ENCODE peak calls at places on chromosome 11, in ten cellular contexts. I is LoVo; L is activated CD8-positive, alpha-beta memory T cell treated with anti-CD3 and anti-CD28 coated beads, Interleukin-2, amount 50 U/mL, for 48 hours; R is stimulated activated naive CD4-positive, alpha-beta T cell treated with Interleukin-2 at 50 U/mL for 16 hours; V is RWPE1; U is epithelial cell of prostate; J is DMS153; P is activated CD4-positive, alpha-beta T cell treated with anti-CD3 and anti-CD28 coated beads, Interleukin-2, amount 50 U/mL, for 4 hours; B is kidney epithelial cell; C is ELR. K is an unnamed sample.

GRCh38 chr11:47185305-47186075 is 744 bp downstream of the PACSIN3 start:
- DNase-seq in I (peak), L (no peak), R (no peak), V (peak), U (no peak), J (no peak), P (no peak), B (no peak), C (peak), K (no peak)

GRCh38 chr11:66470015-66470414 is 3.3 kb downstream of the PELI3 start:
- DNase-seq in I (no peak), L (no peak), R (no peak), V (no peak), U (no peak), J (no peak), P (no peak), B (no peak), C (no peak), K (no peak)

GRCh38 chr11:69700278-69701140 is 3.3 kb downstream of the FGF19 start:
- DNase-seq in I (no peak), L (no peak), R (no peak), V (no peak), U (no peak), J (peak), P (no peak), B (no peak), C (peak), K (no peak)

GRCh38 chr11:116421529-116422185 is 351.1 kb downstream of the BUD13 start:
- DNase-seq in I (no peak), L (no peak), R (no peak), V (no peak), U (no peak), J (peak), P (no peak), B (no peak), C (no peak), K (no peak)

GRCh38 chr11:130478881-130479280 is 30.4 kb downstream of the ADAMTS15 start:
- DNase-seq in I (no peak), L (no peak), R (no peak), V (no peak), U (no peak), J (no peak), P (no peak), B (no peak), C (peak), K (no peak)

GRCh38 chr11:18697581-18697980 is 998 bp upstream of the TMEM86A start:
- DNase-seq in I (no peak), L (no peak), R (no peak), V (no peak), U (no peak), J (no peak), P (no peak), B (no peak), C (peak), K (no peak)

GRCh38 chr11:58640386-58641023 is 18.0 kb downstream of the CNTF start:
- DNase-seq in I (no peak), L (no peak), R (no peak), V (no peak), U (no peak), J (no peak), P (no peak), B (no peak), C (no peak), K (no peak)

GRCh38 chr11:44607324-44607962 is 42.0 kb downstream of the CD82 start:
- DNase-seq in I (no peak), L (no peak), R (peak), V (no peak), U (peak), J (no peak), P (peak), B (peak), C (peak), K (no peak)

GRCh38 chr11:2210366-2211112 is 38.9 kb upstream of the TH start:
- DNase-seq in I (no peak), L (no peak), R (no peak), V (no peak), U (no peak), J (no peak), P (no peak), B (no peak), C (no peak), K (no peak)

GRCh38 chr11:74680035-74680671 is 51.1 kb downstream of the CHRDL2 start:
- DNase-seq in I (no peak), L (peak), R (no peak), V (no peak), U (no peak), J (no peak), P (no peak), B (no peak), C (no peak), K (no peak)

GRCh38 chr11:61384271-61385242 is 7.8 kb upstream of the TMEM216 start:
- DNase-seq in I (no peak), L (no peak), R (no peak), V (no peak), U (no peak), J (no peak), P (no peak), B (no peak), C (peak), K (no peak)

GRCh38 chr11:10528121-10528520 is 12.9 kb downstream of the RNF141 start:
- DNase-seq in I (peak), L (no peak), R (no peak), V (no peak), U (no peak), J (no peak), P (no peak), B (no peak), C (no peak), K (no peak)

GRCh38 chr11:126696976-126697375 is 303.6 kb downstream of the KIRREL3 start:
- DNase-seq in I (no peak), L (no peak), R (no peak), V (no peak), U (no peak), J (no peak), P (no peak), B (no peak), C (peak), K (no peak)

GRCh38 chr11:120431633-120432032 is 79.9 kb upstream of the GRIK4 start:
- DNase-seq in I (peak), L (no peak), R (peak), V (peak), U (no peak), J (no peak), P (no peak), B (peak), C (peak), K (peak)

GRCh38 chr11:64296830-64297721 is 3.1 kb upstream of the CATSPERZ start:
- DNase-seq in I (no peak), L (no peak), R (no peak), V (no peak), U (no peak), J (no peak), P (no peak), B (no peak), C (no peak), K (no peak)

GRCh38 chr11:28209906-28210305 is 101.7 kb downstream of the METTL15 start:
- DNase-seq in I (no peak), L (no peak), R (no peak), V (no peak), U (no peak), J (no peak), P (no peak), B (no peak), C (no peak), K (no peak)